ENCODE peak calls at places on chromosomes 11 and 22, in five cellular contexts. X is choroid plexus epithelial cell, B is fibroblast of mammary gland, H is coronary artery, L is AG10803. K is an unnamed sample.

GRCh38 chr11:46277623-46278386 is at the start of gene CREB3L1:
- DNase-seq in X (no peak), B (peak), H (no peak), L (peak), K (no peak)

GRCh38 chr11:126988655-126989054 is 11.9 kb downstream of the KIRREL3 start:
- DNase-seq in X (no peak), B (no peak), H (no peak), L (no peak), K (no peak)

GRCh38 chr22:20981787-20982562 is at the start of gene LZTR1:
- DNase-seq in X (peak), B (peak), H (peak), L (peak), K (peak)

GRCh38 chr11:126733685-126734084 is 266.9 kb downstream of the KIRREL3 start:
- DNase-seq in X (no peak), B (no peak), H (no peak), L (peak), K (peak)

GRCh38 chr11:34749666-34750659 is 129.1 kb downstream of the EHF start:
- DNase-seq in X (peak), B (peak), H (no peak), L (peak), K (peak)

GRCh38 chr22:29149841-29150555 is 55.7 kb upstream of the EMID1 start:
- DNase-seq in X (no peak), B (no peak), H (no peak), L (no peak), K (no peak)

GRCh38 chr11:95536049-95536448 is 253.5 kb downstream of the FAM76B start:
- DNase-seq in X (no peak), B (peak), H (no peak), L (peak), K (peak)

GRCh38 chr22:20721409-20722218 is 52.3 kb upstream of the SERPIND1 start:
- DNase-seq in X (no peak), B (no peak), H (no peak), L (no peak), K (no peak)

GRCh38 chr11:126993599-126993998 is 7.0 kb downstream of the KIRREL3 start:
- DNase-seq in X (no peak), B (no peak), H (no peak), L (peak), K (peak)

GRCh38 chr22:33921576-33922181 is 1.4 kb upstream of the LARGE1 start:
- DNase-seq in X (peak), B (peak), H (peak), L (peak), K (peak)

GRCh38 chr11:122405788-122406341 is 249.7 kb upstream of the UBASH3B start:
- DNase-seq in X (peak), B (peak), H (no peak), L (peak), K (peak)

GRCh38 chr11:1151366-1152315 is 6.1 kb upstream of the MUC5AC start:
- DNase-seq in X (no peak), B (no peak), H (peak), L (no peak), K (no peak)

GRCh38 chr22:25509391-25509791 is 55.1 kb upstream of the GRK3 start:
- DNase-seq in X (no peak), B (peak), H (no peak), L (no peak), K (no peak)

GRCh38 chr11:1705121-1706052 is 8.4 kb downstream of the KRTAP5-6 start:
- DNase-seq in X (peak), B (no peak), H (no peak), L (no peak), K (no peak)

GRCh38 chr22:19871845-19872778 is 17.4 kb upstream of the GNB1L start:
- DNase-seq in X (no peak), B (no peak), H (peak), L (no peak), K (no peak)

GRCh38 chr11:112082729-112083128 is 3.8 kb downstream of the TIMM8B start:
- DNase-seq in X (peak), B (peak), H (no peak), L (peak), K (peak)

GRCh38 chr11:103798029-103798428 is 238.4 kb upstream of the DDI1 start:
- DNase-seq in X (peak), B (peak), H (no peak), L (peak), K (peak)

GRCh38 chr22:32341122-32341740 is 16.4 kb upstream of the RFPL3 start:
- DNase-seq in X (no peak), B (no peak), H (no peak), L (no peak), K (no peak)

GRCh38 chr11:48055292-48056132 is 75.2 kb downstream of the PTPRJ start:
- DNase-seq in X (peak), B (peak), H (no peak), L (no peak), K (no peak)

GRCh38 chr11:72069787-72070251 is 10.5 kb downstream of the NUMA1 start:
- DNase-seq in X (peak), B (peak), H (peak), L (peak), K (peak)

DNA sequence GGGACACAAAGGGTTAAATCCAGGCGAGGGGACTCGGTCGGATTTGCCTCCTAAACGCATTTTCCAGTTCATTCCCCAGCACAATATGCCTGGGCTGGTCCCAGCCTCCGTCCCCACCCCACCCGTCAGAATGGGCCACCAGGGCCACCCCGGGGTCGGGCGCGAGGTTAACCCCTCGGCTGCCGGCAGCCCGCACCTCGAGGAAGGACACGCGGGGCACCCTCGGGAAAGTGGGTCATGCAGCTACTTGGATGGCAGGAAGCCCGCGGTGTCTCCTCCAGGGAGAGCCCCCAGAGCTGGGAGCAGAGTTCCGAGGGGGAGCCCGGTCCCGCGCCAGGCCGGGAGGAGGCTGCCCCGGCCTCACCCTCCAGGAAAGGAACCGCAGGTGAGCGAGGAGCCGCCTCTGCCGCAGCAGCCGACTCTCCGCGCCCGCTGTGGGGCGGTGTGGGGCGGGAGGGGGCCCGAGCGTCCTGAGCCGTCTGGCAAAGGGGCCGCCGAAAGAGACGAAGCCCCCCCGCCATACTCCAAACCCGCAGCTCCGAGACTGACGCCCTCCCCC is 1.4 kb downstream of the NECTIN1 start:
- DNase-seq in X (no peak), B (no peak), H (no peak), L (no peak), K (no peak)
- TF ChIP-seq CTCF in X (peak), B (no peak), H (no peak), L (no peak), K (no peak)

DNA sequence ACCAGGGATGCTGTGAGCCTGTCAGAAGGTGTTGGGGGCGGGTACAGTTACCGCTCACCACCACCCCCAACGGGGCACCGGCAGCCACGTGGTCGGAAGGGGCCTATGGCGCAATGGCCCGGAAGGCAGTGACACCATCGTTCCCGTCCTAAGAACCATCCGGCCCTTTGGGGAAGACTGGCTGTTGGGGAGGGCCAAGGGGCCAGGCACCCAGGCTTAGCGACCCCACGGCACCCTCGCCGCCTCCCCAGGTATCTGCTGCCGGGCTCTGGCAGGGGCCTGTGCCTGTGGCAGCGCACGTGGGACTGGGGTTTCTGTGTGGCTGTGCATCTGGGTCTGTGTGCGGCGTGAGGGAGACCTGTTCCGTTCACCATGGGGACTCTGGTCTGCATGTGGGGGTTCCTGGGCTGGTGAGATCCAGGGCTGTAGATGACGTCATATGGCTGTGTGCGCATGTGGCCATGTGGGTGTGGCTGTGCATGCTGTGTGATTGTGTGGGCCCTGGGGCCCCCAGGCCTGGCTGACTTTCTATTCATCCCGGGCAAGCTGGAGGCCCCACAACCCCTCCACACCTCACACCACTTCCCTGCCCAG is 703 bp downstream of the OSM start:
- DNase-seq in X (no peak), B (peak), H (no peak), L (no peak), K (no peak)
- H3K4me3 ChIP-seq in X (no peak), B (no peak), H (peak), L (no peak), K (no peak)

DNA sequence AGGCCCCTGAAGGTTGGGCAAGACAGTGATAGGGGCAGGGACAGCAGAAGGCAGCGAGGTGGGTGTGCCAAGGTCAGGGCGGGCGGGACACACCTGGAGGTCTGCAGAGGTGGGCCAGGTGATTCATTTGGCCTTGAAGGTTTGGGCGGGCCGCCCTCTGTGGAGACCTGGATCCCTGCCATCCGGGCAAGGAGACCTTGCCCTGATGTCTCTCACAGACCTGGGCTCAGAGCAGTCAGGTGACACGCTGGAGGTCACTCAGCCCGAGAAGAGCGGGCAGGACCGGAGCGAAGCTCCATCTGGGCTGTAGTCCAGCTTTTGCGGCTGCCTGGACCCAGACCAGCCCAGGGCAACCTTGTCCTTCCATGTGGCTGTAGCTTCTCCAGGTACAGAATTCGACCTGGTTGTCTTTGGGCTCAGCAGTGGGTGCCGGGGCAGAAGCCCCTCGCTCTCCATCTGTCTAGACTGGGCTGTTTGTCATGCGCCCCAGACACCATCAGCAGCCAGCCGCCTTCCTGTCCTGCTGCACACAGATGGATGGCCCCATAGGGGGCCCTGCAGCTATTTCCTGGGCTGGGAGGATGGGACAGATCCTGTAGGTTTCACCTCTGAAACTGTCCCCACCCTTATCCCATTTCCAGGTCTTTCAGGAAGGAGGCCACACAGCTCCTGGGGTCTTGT is 3.1 kb downstream of the MRGPRG start:
- DNase-seq in X (no peak), B (no peak), H (no peak), L (no peak), K (no peak)
- TF ChIP-seq CTCF in X (no peak), B (no peak), H (no peak), L (no peak), K (no peak)

GRCh38 chr11:44889266-44889665 is 61.4 kb downstream of the TP53I11 start:
- DNase-seq in X (no peak), B (no peak), H (no peak), L (peak), K (no peak)

GRCh38 chr11:44899959-44900358 is 50.7 kb downstream of the TP53I11 start:
- DNase-seq in X (peak), B (peak), H (no peak), L (peak), K (peak)

GRCh38 chr11:44893250-44894216 is 57.1 kb downstream of the TP53I11 start:
- DNase-seq in X (no peak), B (no peak), H (no peak), L (no peak), K (no peak)

GRCh38 chr11:44892843-44893242 is 57.8 kb downstream of the TP53I11 start:
- DNase-seq in X (no peak), B (no peak), H (no peak), L (no peak), K (no peak)

DNA sequence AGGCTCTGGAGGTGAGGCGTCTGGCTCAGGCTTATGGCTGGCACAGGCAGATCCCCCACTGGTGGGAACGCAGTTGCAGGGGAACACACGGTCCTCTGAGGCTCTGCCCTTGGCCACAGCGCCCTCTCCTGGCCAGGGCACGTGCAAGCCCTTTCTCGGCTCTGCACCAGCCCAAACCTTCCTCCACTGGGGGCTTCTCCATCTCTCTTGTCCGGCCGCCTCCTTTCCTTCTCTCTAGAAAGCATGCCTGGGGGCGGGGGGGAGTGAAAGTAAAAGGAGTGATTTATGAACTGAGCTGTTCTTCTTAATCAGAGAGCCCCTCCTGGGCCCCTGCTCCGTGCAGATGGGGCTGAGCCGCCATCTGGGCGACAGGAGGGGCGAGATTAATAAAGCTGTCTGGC is 56.5 kb downstream of the TP53I11 start:
- DNase-seq in X (peak), B (peak), H (no peak), L (peak), K (peak)
- H3K4me3 ChIP-seq in X (no peak), B (no peak), H (peak), L (no peak), K (peak)

GRCh38 chr11:125720781-125721180 is 25.3 kb upstream of the PATE1 start:
- DNase-seq in X (no peak), B (peak), H (no peak), L (no peak), K (no peak)

GRCh38 chr11:125728969-125729368 is 17.1 kb upstream of the PATE1 start:
- DNase-seq in X (no peak), B (no peak), H (no peak), L (no peak), K (no peak)

DNA sequence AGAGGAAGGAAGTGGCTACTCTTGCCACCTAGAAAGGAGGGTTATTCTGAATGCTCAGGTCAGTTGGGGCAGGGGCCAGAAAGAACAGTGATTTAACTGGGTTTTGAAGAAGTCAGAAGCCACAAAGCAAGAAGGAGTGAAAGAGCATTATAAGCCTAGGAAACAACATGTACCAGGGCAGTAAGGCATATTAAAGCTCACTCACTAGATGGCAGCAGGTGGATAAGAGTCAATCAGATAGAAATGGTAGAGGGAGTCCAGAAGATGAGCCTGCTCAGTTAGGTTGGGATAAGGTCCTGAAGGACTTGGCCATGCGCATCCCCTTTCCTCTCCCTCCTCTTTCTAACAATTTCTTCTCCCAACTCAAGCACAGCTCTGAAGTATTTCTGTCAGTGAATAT is 22.0 kb upstream of the PATE1 start:
- DNase-seq in X (peak), B (peak), H (no peak), L (peak), K (no peak)
- TF ChIP-seq CTCF in X (peak), B (peak), H (no peak), L (peak), K (peak)

GRCh38 chr11:73991471-73992006 is 8.9 kb upstream of the UCP2 start:
- DNase-seq in X (no peak), B (no peak), H (peak), L (no peak), K (no peak)
- H3K4me3 ChIP-seq in X (no peak), B (no peak), H (no peak), L (no peak), K (no peak)